ENCODE peak calls at places on chromosomes 11 and 22, in nine cellular contexts. T, Q, H, X, R, Z, G, A and I are unnamed samples.

GRCh38 chr22:37560682-37561208 is 465 bp downstream of the CDC42EP1 start:
- DNase-seq in Z (peak; percentile 91), H (no peak), T (no peak), A (no peak), R (no peak), G (no peak), X (peak; percentile 85), Q (peak; percentile 79), I (no peak)

GRCh38 chr22:19451570-19451969 is 4.1 kb upstream of the C22orf39 start:
- DNase-seq in R (no peak), T (no peak), Z (no peak), A (no peak), H (no peak), Q (no peak), G (no peak), X (no peak), I (no peak)

GRCh38 chr11:87384078-87384729 is 346.5 kb downstream of the TMEM135 start:
- DNase-seq in Q (no peak), H (no peak), T (no peak), R (no peak), Z (no peak), A (no peak), X (no peak), G (no peak), I (no peak)

GRCh38 chr11:84163115-84163514 is 876.9 kb upstream of the CCDC90B start:
- DNase-seq in G (no peak), A (no peak), H (no peak), Q (no peak), T (no peak), R (no peak), X (no peak), Z (no peak), I (no peak)

GRCh38 chr22:49929553-49929979 is 11.1 kb downstream of the CRELD2 start:
- DNase-seq in G (peak; percentile 64), R (no peak), Z (peak; percentile 92), X (peak; percentile 53), T (no peak), H (peak; percentile 38), A (peak; percentile 75), Q (peak; percentile 82), I (no peak)

GRCh38 chr22:27672721-27673387 is 128.7 kb downstream of the MN1 start:
- DNase-seq in G (no peak), X (no peak), H (no peak), Z (no peak), T (no peak), A (no peak), R (no peak), Q (no peak), I (no peak)

GRCh38 chr11:5891216-5891800 is 1.7 kb upstream of the OR52E5 start:
- DNase-seq in Q (no peak), Z (no peak), X (peak; percentile 15), R (no peak), T (no peak), A (no peak), G (no peak), H (peak; percentile 7), I (no peak)

GRCh38 chr22:43546186-43546585 is 134.4 kb downstream of the MPPED1 start:
- DNase-seq in T (no peak), Q (no peak), H (no peak), Z (peak; percentile 3), G (no peak), X (no peak), A (no peak), R (no peak), I (no peak)

GRCh38 chr11:27254744-27255446 is 108.1 kb downstream of the CCDC34 start:
- DNase-seq in X (peak; percentile 79), H (no peak), A (no peak), R (no peak), G (no peak), T (no peak), Z (no peak), Q (peak; percentile 7), I (no peak)

GRCh38 chr11:75562048-75562835 is at the start of gene SERPINH1:
- DNase-seq in R (peak; percentile 94), Q (peak; percentile 94), Z (peak; percentile 95), A (no peak), H (peak; percentile 86), X (peak; percentile 94), G (peak; percentile 49), T (no peak), I (peak; percentile 39)

GRCh38 chr11:84836371-84836770 is 790.8 kb downstream of the DLG2 start:
- DNase-seq in H (no peak), G (no peak), T (no peak), R (no peak), X (no peak), A (no peak), Z (no peak), Q (no peak), I (no peak)